ENCODE peak calls at places on chromosomes 12 and 14, in eight cellular contexts. J is small intestine, H is GM23248, G is fibroblast of lung, D is tibial artery, M is heart right ventricle, R is testis, V is colonic mucosa. K is an unnamed sample.

GRCh38 chr12:19151298-19151697 is 21.8 kb downstream of the PLEKHA5 start:
- DNase-seq in J (no peak), H (no peak), G (no peak), D (no peak), M (no peak), R (no peak), V (no peak), K (no peak)

GRCh38 chr12:79983969-79984629 is 49.2 kb upstream of the PPP1R12A start:
- DNase-seq in J (peak; percentile 96), H (peak; percentile 78), G (peak; percentile 55), D (no peak), M (no peak), R (peak; percentile 60), V (no peak), K (no peak)

GRCh38 chr12:132954471-132955048 is 1.5 kb downstream of the ZNF605 start:
- DNase-seq in J (no peak), H (peak; percentile 45), G (no peak), D (no peak), M (no peak), R (no peak), V (no peak), K (no peak)

GRCh38 chr12:102484017-102484731 is 3.8 kb upstream of the IGF1 start:
- DNase-seq in J (peak; percentile 38), H (peak; percentile 81), G (peak; percentile 66), D (peak; percentile 72), M (peak; percentile 44), R (peak; percentile 69), V (peak; percentile 45), K (peak; percentile 62)

GRCh38 chr14:52000019-52000582 is 10.8 kb downstream of the RTRAF start:
- DNase-seq in J (no peak), H (peak; percentile 73), G (no peak), D (no peak), M (no peak), R (no peak), V (no peak), K (no peak)

GRCh38 chr12:12513416-12514006 is 49.2 kb downstream of the DUSP16 start:
- DNase-seq in J (no peak), H (no peak), G (no peak), D (no peak), M (no peak), R (no peak), V (no peak), K (no peak)

GRCh38 chr12:132736378-132736777 is 25.3 kb downstream of the ANKLE2 start:
- DNase-seq in J (no peak), H (no peak), G (no peak), D (no peak), M (no peak), R (no peak), V (no peak), K (no peak)

GRCh38 chr14:71245659-71246361 is 338.6 kb downstream of the PCNX1 start:
- DNase-seq in J (peak; percentile 34), H (no peak), G (no peak), D (no peak), M (no peak), R (no peak), V (no peak), K (no peak)

GRCh38 chr14:96407980-96408570 is 16.1 kb downstream of the AK7 start:
- DNase-seq in J (no peak), H (no peak), G (no peak), D (no peak), M (no peak), R (no peak), V (no peak), K (no peak)

GRCh38 chr12:48000878-48001321 is 3.4 kb downstream of the COL2A1 start:
- DNase-seq in J (no peak), H (peak; percentile 86), G (peak; percentile 40), D (no peak), M (peak; percentile 30), R (no peak), V (no peak), K (no peak)

GRCh38 chr12:48002179-48002601 is 2.1 kb downstream of the COL2A1 start:
- DNase-seq in J (no peak), H (peak; percentile 31), G (no peak), D (no peak), M (no peak), R (no peak), V (no peak), K (no peak)

GRCh38 chr12:47997321-47997720 is 7.0 kb downstream of the COL2A1 start:
- DNase-seq in J (no peak), H (no peak), G (no peak), D (no peak), M (no peak), R (no peak), V (no peak), K (no peak)

GRCh38 chr12:48001426-48002178 is 2.7 kb downstream of the COL2A1 start:
- DNase-seq in J (peak; percentile 51), H (peak; percentile 72), G (peak; percentile 24), D (no peak), M (peak; percentile 46), R (no peak), V (peak; percentile 69), K (no peak)

DNA sequence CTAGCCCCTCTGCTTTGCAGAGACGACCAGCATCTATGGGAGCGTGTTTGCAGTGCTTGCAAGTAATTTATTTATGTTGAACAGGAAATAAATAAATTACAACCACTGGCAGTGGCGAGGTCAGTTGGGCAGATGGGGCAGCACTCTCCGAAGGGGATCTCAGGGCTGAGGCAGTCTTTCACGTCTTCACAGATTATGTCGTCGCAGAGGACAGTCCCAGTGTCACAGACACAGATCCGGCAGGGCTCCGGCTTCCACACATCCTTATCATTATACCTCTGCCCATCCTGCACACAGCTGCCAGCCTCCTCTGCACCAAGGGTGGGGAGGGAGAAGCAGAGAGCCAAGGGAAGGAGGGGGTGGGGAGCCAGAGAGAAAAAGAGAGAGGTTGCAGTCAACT is 4.5 kb downstream of the COL2A1 start:
- DNase-seq in J (no peak), H (no peak), G (no peak), D (no peak), M (no peak), R (no peak), V (no peak), K (no peak)
- H3K36me3 ChIP-seq in J (no peaks in the 10 kb centered on the region), H (no peaks in the 10 kb centered on the region), G (no peaks in the 10 kb centered on the region), D (no peaks in the 10 kb centered on the region), M (no peaks in the 10 kb centered on the region), R (no peaks in the 10 kb centered on the region), V (no peaks in the 10 kb centered on the region), K (no peaks in the 10 kb centered on the region)

GRCh38 chr14:55603401-55603953 is 23.5 kb downstream of the KTN1 start:
- DNase-seq in J (no peak), H (no peak), G (no peak), D (no peak), M (no peak), R (no peak), V (no peak), K (no peak)

GRCh38 chr14:55605793-55606192 is 25.8 kb downstream of the KTN1 start:
- DNase-seq in J (no peak), H (no peak), G (no peak), D (no peak), M (no peak), R (no peak), V (no peak), K (no peak)

GRCh38 chr14:55607386-55607785 is 27.4 kb downstream of the KTN1 start:
- DNase-seq in J (no peak), H (no peak), G (no peak), D (no peak), M (no peak), R (no peak), V (no peak), K (no peak)

GRCh38 chr14:55604900-55605418 is 25.0 kb downstream of the KTN1 start:
- DNase-seq in J (no peak), H (no peak), G (no peak), D (no peak), M (no peak), R (no peak), V (no peak), K (no peak)

DNA sequence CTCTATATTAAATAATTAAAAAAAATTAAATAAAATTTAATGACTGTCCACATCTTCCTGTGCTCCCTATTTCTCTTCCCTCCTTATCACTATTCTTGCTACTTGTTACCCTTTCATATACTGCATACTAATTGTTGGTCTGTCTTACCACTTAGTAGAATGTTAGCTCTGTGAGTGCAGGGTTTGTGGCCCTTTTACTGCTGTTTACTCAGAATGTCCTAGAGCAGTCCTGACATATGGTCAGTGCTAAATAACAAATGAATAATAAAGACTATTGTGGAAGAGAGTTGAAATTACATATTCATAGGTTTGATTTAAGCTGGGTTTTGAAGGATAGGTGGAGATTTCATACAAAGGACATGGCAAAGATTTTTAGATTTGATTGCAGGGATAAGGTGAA is 24.5 kb downstream of the KTN1 start:
- DNase-seq in J (no peak), H (no peak), G (no peak), D (no peak), M (no peak), R (no peak), V (no peak), K (no peak)
- H3K4me1 ChIP-seq in J (no peaks in the 10 kb centered on the region), H (peaks cover 49% of the 10 kb centered on the region), G (peaks cover 3% of the 10 kb centered on the region), D (peaks cover 26% of the 10 kb centered on the region), M (peaks cover 4% of the 10 kb centered on the region), R (peaks cover 9% of the 10 kb centered on the region), V (peaks cover 6% of the 10 kb centered on the region), K (no peaks in the 10 kb centered on the region)

DNA sequence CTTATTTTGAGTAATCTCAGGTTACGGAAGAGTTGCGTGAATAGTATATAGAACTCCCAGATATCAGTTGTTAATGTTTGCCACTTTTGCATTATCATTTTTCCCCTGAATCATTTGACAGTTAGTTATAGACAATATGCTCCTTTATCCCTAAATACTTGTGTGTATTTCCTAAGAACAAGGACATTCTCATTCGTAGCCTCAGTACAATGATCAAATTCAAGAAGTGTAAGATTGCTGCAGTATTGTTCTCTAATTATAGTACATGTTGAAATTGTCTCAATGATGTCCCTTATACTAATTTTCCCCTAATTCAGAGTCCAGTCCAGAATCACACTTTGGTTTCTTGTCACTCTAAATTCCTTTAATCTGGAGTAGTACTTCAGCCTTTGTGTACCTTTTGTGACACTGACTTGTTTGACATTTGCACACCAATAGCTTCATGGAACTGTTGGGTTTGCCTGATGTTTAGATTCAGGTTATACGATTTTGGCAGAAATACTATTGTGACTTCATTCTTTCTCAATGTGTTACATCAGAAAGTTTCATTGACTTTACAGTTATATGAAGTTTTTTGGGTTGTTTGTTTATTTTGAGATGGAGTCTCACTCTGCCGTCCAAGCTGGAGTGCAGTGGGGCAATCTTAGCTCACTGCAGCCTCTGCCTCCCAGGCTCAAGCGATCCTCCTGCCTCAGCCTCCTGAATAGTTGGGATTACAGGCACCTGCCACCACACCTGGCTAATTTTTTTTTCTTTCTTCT is 13.1 kb downstream of the DYNC1H1 start:
- DNase-seq in J (no peak), H (peak; percentile 27), G (peak; percentile 78), D (no peak), M (no peak), R (no peak), V (no peak), K (no peak)
- H3K36me3 ChIP-seq in J (peaks cover 18% of the 10 kb centered on the region), H (peaks cover 58% of the 10 kb centered on the region), G (peaks cover 8% of the 10 kb centered on the region), D (peaks cover 35% of the 10 kb centered on the region), M (peaks cover 75% of the 10 kb centered on the region), R (no peaks in the 10 kb centered on the region), V (peaks cover 15% of the 10 kb centered on the region), K (no peaks in the 10 kb centered on the region)

GRCh38 chr12:119176267-119177055 is 2.3 kb upstream of the HSPB8 start:
- DNase-seq in J (peak; percentile 12), H (peak; percentile 99), G (peak; percentile 94), D (peak; percentile 96), M (peak; percentile 94), R (peak; percentile 81), V (peak; percentile 73), K (peak; percentile 97)
- H3K4me1 ChIP-seq in J (no peaks in the 10 kb centered on the region), H (peaks cover 33% of the 10 kb centered on the region), G (peaks cover 17% of the 10 kb centered on the region), D (peaks cover 15% of the 10 kb centered on the region), M (no peaks in the 10 kb centered on the region), R (peaks cover 9% of the 10 kb centered on the region), V (no peaks in the 10 kb centered on the region), K (no peaks in the 10 kb centered on the region)

K was measured in uterus.